ENCODE peak calls at places on chromosomes 12 and 14, in six cellular contexts. A is IMR-90, X is A549, B is SK-N-SH, Q is K562, H is GM12878. F is an unnamed sample.

GRCh38 chr14:50272498-50272897 is 39.5 kb downstream of the L2HGDH start:
- DNase-seq in A (no peak), X (no peak), B (no peak), Q (no peak), H (no peak), F (no peak)

GRCh38 chr14:64040044-64040443 is 187.2 kb downstream of the SYNE2 start:
- DNase-seq in A (peak; percentile 44), X (no peak), B (no peak), Q (no peak), H (no peak), F (no peak)

GRCh38 chr12:90129369-90130030 is 420.9 kb upstream of the ATP2B1 start:
- DNase-seq in A (no peak), X (no peak), B (no peak), Q (no peak), H (no peak), F (no peak)

GRCh38 chr12:6613015-6613775 is 6.0 kb upstream of the CHD4 start:
- DNase-seq in A (peak; percentile 72), X (no peak), B (peak; percentile 72), Q (peak; percentile 68), H (no peak), F (peak; percentile 62)

GRCh38 chr12:56518570-56518969 is 3.0 kb upstream of the RBMS2 start:
- DNase-seq in A (peak; percentile 66), X (no peak), B (no peak), Q (no peak), H (no peak), F (peak; percentile 38)

GRCh38 chr12:113231275-113232231 is 10.3 kb downstream of the TPCN1 start:
- DNase-seq in A (peak; percentile 46), X (no peak), B (no peak), Q (peak; percentile 43), H (no peak), F (peak; percentile 79)

GRCh38 chr12:122871851-122872785 is 23.8 kb downstream of the VPS37B start:
- DNase-seq in A (peak; percentile 88), X (no peak), B (peak; percentile 74), Q (no peak), H (peak; percentile 52), F (no peak)

GRCh38 chr12:6089041-6089823 is 35.2 kb downstream of the VWF start:
- DNase-seq in A (peak; percentile 52), X (no peak), B (no peak), Q (no peak), H (no peak), F (peak; percentile 56)

GRCh38 chr12:56616244-56616643 is 13.9 kb downstream of the BAZ2A start:
- DNase-seq in A (no peak), X (no peak), B (no peak), Q (no peak), H (no peak), F (no peak)

GRCh38 chr14:89186850-89187376 is 230.1 kb downstream of the FOXN3 start:
- DNase-seq in A (peak; percentile 16), X (no peak), B (no peak), Q (no peak), H (no peak), F (no peak)

GRCh38 chr12:64782181-64782580 is 23.0 kb upstream of the GNS start:
- DNase-seq in A (no peak), X (no peak), B (peak; percentile 33), Q (no peak), H (no peak), F (no peak)

GRCh38 chr14:95484296-95484695 is 32.2 kb downstream of the SYNE3 start:
- DNase-seq in A (no peak), X (no peak), B (no peak), Q (no peak), H (no peak), F (no peak)

GRCh38 chr12:89370850-89371249 is 18.5 kb upstream of the DUSP6 start:
- DNase-seq in A (peak; percentile 82), X (no peak), B (no peak), Q (no peak), H (no peak), F (no peak)

GRCh38 chr12:31035944-31036665 is 37.6 kb upstream of the DDX11 start:
- DNase-seq in A (peak; percentile 18), X (no peak), B (no peak), Q (no peak), H (no peak), F (no peak)

GRCh38 chr14:79018846-79019245 is 848.7 kb downstream of the NRXN3 start:
- DNase-seq in A (peak; percentile 82), X (no peak), B (no peak), Q (no peak), H (no peak), F (no peak)

GRCh38 chr12:121209221-121209620 is 708 bp upstream of the P2RX4 start:
- DNase-seq in A (no peak), X (no peak), B (no peak), Q (no peak), H (no peak), F (no peak)

GRCh38 chr12:106106892-106107291 is 31.9 kb downstream of the NUAK1 start:
- DNase-seq in A (peak; percentile 58), X (no peak), B (no peak), Q (no peak), H (no peak), F (no peak)

GRCh38 chr12:105705765-105706164 is 375.3 kb downstream of the C12orf75 start:
- DNase-seq in A (peak; percentile 67), X (peak; percentile 18), B (peak; percentile 27), Q (peak; percentile 28), H (no peak), F (peak; percentile 36)

GRCh38 chr12:48988030-48988649 is 10.0 kb downstream of the WNT1 start:
- DNase-seq in A (peak; percentile 37), X (peak; percentile 68), B (peak; percentile 87), Q (peak; percentile 80), H (no peak), F (peak; percentile 46)

GRCh38 chr14:74670726-74671125 is 42.2 kb downstream of the AREL1 start:
- DNase-seq in A (peak; percentile 82), X (no peak), B (no peak), Q (no peak), H (no peak), F (no peak)

GRCh38 chr12:90940872-90941499 is 14.0 kb downstream of the CCER1 start:
- DNase-seq in A (peak; percentile 76), X (peak; percentile 54), B (peak; percentile 32), Q (no peak), H (no peak), F (peak; percentile 28)

GRCh38 chr12:109192358-109192757 is 76.0 kb downstream of the ACACB start:
- DNase-seq in A (peak; percentile 64), X (peak; percentile 90), B (no peak), Q (no peak), H (no peak), F (no peak)

GRCh38 chr12:26555139-26555538 is 277.9 kb downstream of the ITPR2 start:
- DNase-seq in A (peak; percentile 53), X (no peak), B (no peak), Q (no peak), H (no peak), F (no peak)

GRCh38 chr14:94127330-94127729 is 2.1 kb downstream of the IFI27L2 start:
- DNase-seq in A (no peak), X (no peak), B (no peak), Q (no peak), H (no peak), F (no peak)

GRCh38 chr12:108307006-108307405 is 32.1 kb downstream of the CMKLR1 start:
- DNase-seq in A (peak; percentile 35), X (no peak), B (no peak), Q (no peak), H (no peak), F (no peak)

DNA sequence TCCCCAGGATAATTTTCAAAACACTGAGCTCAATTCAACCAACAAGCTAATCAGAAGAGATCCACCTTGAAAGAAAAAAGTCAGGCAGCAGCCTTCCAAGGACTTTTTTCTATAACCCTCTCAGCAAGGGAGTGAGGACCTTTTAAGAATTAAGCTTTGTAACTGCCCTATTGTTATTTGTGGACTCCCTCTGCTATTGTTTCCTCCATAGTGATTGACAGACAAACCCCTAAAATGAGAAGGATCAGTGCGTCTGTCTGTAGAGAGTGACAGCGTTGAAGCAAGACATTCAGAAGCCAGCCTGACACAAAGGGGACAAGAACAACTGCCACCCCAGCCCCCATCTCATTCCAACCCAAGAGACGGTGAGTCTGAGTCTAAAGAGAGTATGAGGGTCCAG is 30.3 kb upstream of the BTG1 start:
- DNase-seq in A (no peak), X (no peak), B (no peak), Q (no peak), H (no peak), F (no peak)
- TF ChIP-seq SMC3 in A (no peak), X (no peak), B (no peak), Q (no peak), H (no peak), F (no peak)

DNA sequence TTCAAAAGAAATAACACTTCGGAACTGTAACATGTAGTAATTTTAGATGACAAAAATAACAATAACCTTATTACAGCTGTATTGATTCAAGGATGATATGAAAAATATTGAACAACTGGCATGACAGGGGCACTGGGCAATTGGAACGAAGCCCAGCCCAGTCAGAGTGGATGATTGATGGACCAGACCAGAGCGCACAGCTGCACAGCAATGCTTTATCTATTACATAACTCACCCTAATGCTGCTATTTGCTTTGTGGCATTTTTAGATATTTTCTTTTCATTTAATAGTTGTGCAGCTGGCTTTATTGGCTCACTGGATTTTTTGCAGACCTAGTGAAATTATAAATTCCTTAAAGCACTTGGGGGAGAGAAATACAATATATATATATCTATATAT is 26.9 kb upstream of the FERMT2 start:
- DNase-seq in A (no peak), X (no peak), B (peak; percentile 56), Q (no peak), H (no peak), F (no peak)
- TF ChIP-seq SMC3 in A (no peak), X (no peak), B (no peak), Q (no peak), H (no peak), F (no peak)

GRCh38 chr12:16349132-16349463 is 1.7 kb downstream of the MGST1 start:
- DNase-seq in A (peak; percentile 96), X (peak; percentile 44), B (no peak), Q (peak; percentile 6), H (no peak), F (peak; percentile 81)

GRCh38 chr12:16348435-16349131 is 1.1 kb downstream of the MGST1 start:
- DNase-seq in A (peak; percentile 19), X (no peak), B (no peak), Q (no peak), H (peak; percentile 7), F (no peak)

GRCh38 chr12:16347391-16348298 is at the start of gene MGST1:
- DNase-seq in A (peak; percentile 59), X (peak; percentile 38), B (peak; percentile 8), Q (peak; percentile 37), H (peak; percentile 11), F (peak; percentile 77)

GRCh38 chr12:16350682-16351081 is 3.2 kb downstream of the MGST1 start:
- DNase-seq in A (peak; percentile 97), X (peak; percentile 37), B (no peak), Q (no peak), H (no peak), F (peak; percentile 28)

GRCh38 chr12:16352481-16352880 is 5.0 kb downstream of the MGST1 start:
- DNase-seq in A (peak; percentile 73), X (no peak), B (no peak), Q (no peak), H (no peak), F (no peak)
- TF ChIP-seq SMC3 in A (no peak), X (no peak), B (no peak), Q (no peak), H (no peak), F (no peak)

DNA sequence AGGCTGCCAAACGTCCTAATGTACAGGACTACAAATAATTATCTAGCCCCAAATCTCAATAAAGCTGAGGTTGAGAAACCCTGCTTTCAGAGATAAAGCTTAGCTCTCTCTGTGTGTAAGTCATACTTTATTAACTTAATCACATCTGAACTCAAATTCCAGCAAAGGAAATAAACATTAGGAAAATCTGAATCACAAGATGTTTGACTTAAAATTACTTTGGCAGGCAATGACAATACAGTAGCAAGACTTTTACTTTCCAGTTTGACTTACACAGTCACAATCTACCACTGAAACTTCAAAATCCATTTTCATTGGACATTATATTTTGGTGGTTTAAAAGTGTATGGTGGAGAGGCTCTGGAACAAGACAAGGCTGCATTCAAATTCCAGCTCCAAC is 11.4 kb downstream of the TMEM116 start:
- DNase-seq in A (peak; percentile 75), X (no peak), B (no peak), Q (no peak), H (no peak), F (no peak)
- TF ChIP-seq SMC3 in A (no peak), X (no peak), B (no peak), Q (no peak), H (no peak), F (no peak)

F was measured in HepG2.